ENCODE peak calls at places on chromosome 4, in four cellular contexts. One of them, this sample, is unnamed.

GRCh38 chr4:113086172-113086695 is 36.8 kb downstream of the ANK2 start:
- DNase-seq in ovary: no peak
- DNase-seq in sigmoid colon: no peak
- DNase-seq in transverse colon: no peak
- DNase-seq in this sample: no peak

GRCh38 chr4:8637456-8637984 is 45.0 kb downstream of the CPZ start:
- DNase-seq in ovary: no peak
- DNase-seq in sigmoid colon: peak; percentile 49
- DNase-seq in transverse colon: no peak
- DNase-seq in this sample: no peak

GRCh38 chr4:87530868-87531267 is 1.7 kb upstream of the SPARCL1 start:
- DNase-seq in ovary: peak; percentile 86
- DNase-seq in sigmoid colon: peak; percentile 95
- DNase-seq in transverse colon: peak; percentile 52
- DNase-seq in this sample: peak; percentile 62

GRCh38 chr4:55475394-55476243 is 71.1 kb downstream of the CLOCK start:
- DNase-seq in ovary: no peak
- DNase-seq in sigmoid colon: no peak
- DNase-seq in transverse colon: no peak
- DNase-seq in this sample: no peak

GRCh38 chr4:657338-658030 is 16.6 kb downstream of the ATP5ME start:
- DNase-seq in ovary: no peak
- DNase-seq in sigmoid colon: peak; percentile 64
- DNase-seq in transverse colon: no peak
- DNase-seq in this sample: no peak

GRCh38 chr4:74545488-74545887 is 100.6 kb downstream of the AREG start:
- DNase-seq in ovary: no peak
- DNase-seq in sigmoid colon: no peak
- DNase-seq in transverse colon: no peak
- DNase-seq in this sample: peak; percentile 5

GRCh38 chr4:55866973-55867574 is 13.6 kb downstream of the EXOC1 start:
- DNase-seq in ovary: no peak
- DNase-seq in sigmoid colon: no peak
- DNase-seq in transverse colon: no peak
- DNase-seq in this sample: no peak

GRCh38 chr4:20520901-20521300 is 179.4 kb upstream of the PACRGL start:
- DNase-seq in ovary: no peak
- DNase-seq in sigmoid colon: no peak
- DNase-seq in transverse colon: no peak
- DNase-seq in this sample: no peak

GRCh38 chr4:99134586-99134985 is 9.5 kb downstream of the ADH4 start:
- DNase-seq in ovary: no peak
- DNase-seq in sigmoid colon: no peak
- DNase-seq in transverse colon: no peak
- DNase-seq in this sample: no peak

GRCh38 chr4:1843852-1844251 is 12.1 kb downstream of the LETM1 start:
- DNase-seq in ovary: no peak
- DNase-seq in sigmoid colon: no peak
- DNase-seq in transverse colon: no peak
- DNase-seq in this sample: peak; percentile 56

GRCh38 chr4:10082459-10083272 is 33.9 kb downstream of the WDR1 start:
- DNase-seq in ovary: no peak
- DNase-seq in sigmoid colon: peak; percentile 55
- DNase-seq in transverse colon: peak; percentile 3
- DNase-seq in this sample: no peak

GRCh38 chr4:88162636-88163035 is 4.2 kb upstream of the ABCG2 start:
- DNase-seq in ovary: no peak
- DNase-seq in sigmoid colon: no peak
- DNase-seq in transverse colon: no peak
- DNase-seq in this sample: no peak

GRCh38 chr4:21470531-21470930 is 478.0 kb downstream of the KCNIP4 start:
- DNase-seq in ovary: no peak
- DNase-seq in sigmoid colon: no peak
- DNase-seq in transverse colon: no peak
- DNase-seq in this sample: no peak

GRCh38 chr4:71025654-71026053 is 32.2 kb downstream of the DCK start:
- DNase-seq in ovary: no peak
- DNase-seq in sigmoid colon: no peak
- DNase-seq in transverse colon: no peak
- DNase-seq in this sample: no peak
- H3K4me3 ChIP-seq in ovary: no peak overlapping the region
- H3K4me3 ChIP-seq in sigmoid colon: no peak overlapping the region
- H3K4me3 ChIP-seq in transverse colon: no peak overlapping the region
- H3K4me3 ChIP-seq in this sample: no peak overlapping the region

GRCh38 chr4:118758293-118758692 is 73.1 kb downstream of the METTL14 start:
- DNase-seq in ovary: no peak
- DNase-seq in sigmoid colon: no peak
- DNase-seq in transverse colon: no peak
- DNase-seq in this sample: no peak
- H3K4me1 ChIP-seq in ovary: peaks cover 19% of the 10 kb centered on the region
- H3K4me1 ChIP-seq in sigmoid colon: peaks cover 98% of the 10 kb centered on the region
- H3K4me1 ChIP-seq in transverse colon: peaks cover 25% of the 10 kb centered on the region
- H3K4me1 ChIP-seq in this sample: peaks cover 26% of the 10 kb centered on the region

GRCh38 chr4:92994727-92995126 is 691.0 kb downstream of the GRID2 start:
- DNase-seq in ovary: no peak
- DNase-seq in sigmoid colon: no peak
- DNase-seq in transverse colon: no peak
- DNase-seq in this sample: no peak

GRCh38 chr4:93000914-93001313 is 697.1 kb downstream of the GRID2 start:
- DNase-seq in ovary: no peak
- DNase-seq in sigmoid colon: no peak
- DNase-seq in transverse colon: no peak
- DNase-seq in this sample: no peak

GRCh38 chr4:93002240-93002639 is 698.5 kb downstream of the GRID2 start:
- DNase-seq in ovary: no peak
- DNase-seq in sigmoid colon: no peak
- DNase-seq in transverse colon: no peak
- DNase-seq in this sample: no peak

GRCh38 chr4:92996533-92996932 is 692.8 kb downstream of the GRID2 start:
- DNase-seq in ovary: no peak
- DNase-seq in sigmoid colon: no peak
- DNase-seq in transverse colon: no peak
- DNase-seq in this sample: no peak
- TF ChIP-seq EP300 in ovary: no peak
- TF ChIP-seq EP300 in sigmoid colon: no peak
- TF ChIP-seq EP300 in transverse colon: no peak
- TF ChIP-seq EP300 in this sample: no peak

DNA sequence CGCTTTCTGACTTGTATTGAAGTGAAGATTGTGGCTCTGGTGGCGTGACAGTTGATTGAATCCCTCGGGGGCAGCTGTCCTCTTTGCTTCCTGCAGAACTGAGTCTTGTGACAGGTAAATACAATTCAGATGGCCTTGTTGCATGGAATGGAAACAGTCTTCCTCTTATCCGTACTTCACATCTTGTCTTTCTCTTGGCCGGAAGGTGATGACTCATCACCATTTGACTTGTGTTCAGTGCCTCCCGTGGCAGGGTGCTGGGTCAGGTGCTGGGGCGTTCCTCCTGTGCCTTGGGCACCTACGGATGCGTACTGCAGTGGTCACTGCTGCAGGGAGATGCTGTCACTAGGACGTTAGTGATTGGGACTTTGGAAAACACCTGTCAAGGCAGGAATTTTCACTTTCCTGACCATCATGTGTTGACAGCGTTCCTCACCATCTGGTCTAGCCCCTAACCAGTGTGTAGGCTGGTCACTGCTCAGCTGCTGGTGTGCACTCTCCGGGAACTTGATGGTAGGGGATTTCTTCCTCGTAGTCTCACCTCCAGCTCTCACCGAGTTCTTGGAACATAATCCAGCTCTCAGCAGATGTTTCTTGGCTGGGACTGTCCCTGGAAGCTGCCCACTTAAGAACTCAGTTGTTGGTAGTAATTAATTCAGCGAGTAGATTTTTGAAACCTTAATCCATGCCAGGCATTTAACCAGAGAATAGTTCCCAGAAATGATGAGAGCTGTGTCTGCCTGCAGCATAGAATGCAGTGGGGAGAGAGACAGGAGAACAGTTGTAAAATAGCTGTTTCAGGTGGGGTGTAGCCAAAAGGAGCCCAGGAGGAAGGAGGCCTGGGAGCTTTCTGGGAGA is 7.2 kb downstream of the TBC1D14 start:
- DNase-seq in ovary: no peak
- DNase-seq in sigmoid colon: peak; percentile 77
- DNase-seq in transverse colon: peak; percentile 80
- DNase-seq in this sample: no peak
- H3K4me3 ChIP-seq in ovary: no peak overlapping the region
- H3K4me3 ChIP-seq in sigmoid colon: peak overlapping the region; percentile 12
- H3K4me3 ChIP-seq in transverse colon: no peak overlapping the region
- H3K4me3 ChIP-seq in this sample: no peak overlapping the region

GRCh38 chr4:17577660-17578481 is 873 bp downstream of the LAP3 start:
- DNase-seq in ovary: peak; percentile 39
- DNase-seq in sigmoid colon: peak; percentile 83
- DNase-seq in transverse colon: peak; percentile 57
- DNase-seq in this sample: no peak

GRCh38 chr4:17576932-17577659 is at the start of gene LAP3:
- DNase-seq in ovary: peak; percentile 96
- DNase-seq in sigmoid colon: peak; percentile 99
- DNase-seq in transverse colon: peak; percentile 99
- DNase-seq in this sample: peak; percentile 100

GRCh38 chr4:17578482-17578891 is 1.5 kb downstream of the LAP3 start:
- DNase-seq in ovary: no peak
- DNase-seq in sigmoid colon: no peak
- DNase-seq in transverse colon: no peak
- DNase-seq in this sample: peak; percentile 8

DNA sequence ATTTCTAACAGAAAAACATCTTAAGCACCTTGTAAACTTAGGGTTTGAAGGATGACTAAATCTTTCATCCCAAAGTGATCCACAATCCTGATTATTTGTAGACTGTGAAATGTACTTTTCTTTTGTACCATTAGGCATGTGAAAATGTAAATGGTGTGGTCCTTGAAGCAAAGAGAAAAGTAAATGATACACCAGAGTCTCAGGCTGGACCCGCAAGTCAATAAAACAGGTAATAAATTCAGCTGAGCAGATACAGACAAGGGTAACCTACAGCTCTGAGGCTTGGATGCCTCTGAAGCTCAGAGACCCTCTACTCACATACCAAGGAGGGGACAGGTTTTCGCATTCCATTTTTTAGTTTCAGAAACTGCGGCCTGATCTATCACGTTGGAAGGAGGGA is 2.8 kb upstream of the LAP3 start:
- DNase-seq in ovary: no peak
- DNase-seq in sigmoid colon: no peak
- DNase-seq in transverse colon: no peak
- DNase-seq in this sample: no peak
- H3K4me1 ChIP-seq in ovary: peaks cover 5% of the 10 kb centered on the region
- H3K4me1 ChIP-seq in sigmoid colon: peaks cover 20% of the 10 kb centered on the region
- H3K4me1 ChIP-seq in transverse colon: peaks cover 12% of the 10 kb centered on the region
- H3K4me1 ChIP-seq in this sample: peaks cover 6% of the 10 kb centered on the region

GRCh38 chr4:30912098-30912719 is 192.0 kb downstream of the PCDH7 start:
- DNase-seq in ovary: no peak
- DNase-seq in sigmoid colon: no peak
- DNase-seq in transverse colon: no peak
- DNase-seq in this sample: no peak
- TF ChIP-seq EP300 in ovary: no peak
- TF ChIP-seq EP300 in sigmoid colon: no peak
- TF ChIP-seq EP300 in transverse colon: no peak
- TF ChIP-seq EP300 in this sample: no peak

GRCh38 chr4:42638276-42638675 is 18.6 kb downstream of the ATP8A1 start:
- DNase-seq in ovary: no peak
- DNase-seq in sigmoid colon: no peak
- DNase-seq in transverse colon: no peak
- DNase-seq in this sample: no peak
- H3K4me3 ChIP-seq in ovary: no peak overlapping the region
- H3K4me3 ChIP-seq in sigmoid colon: no peak overlapping the region
- H3K4me3 ChIP-seq in transverse colon: no peak overlapping the region
- H3K4me3 ChIP-seq in this sample: no peak overlapping the region

GRCh38 chr4:137531951-137532868 is at the start of gene PCDH18:
- DNase-seq in ovary: peak; percentile 97
- DNase-seq in sigmoid colon: peak; percentile 97
- DNase-seq in transverse colon: peak; percentile 74
- DNase-seq in this sample: peak; percentile 88
- H3K4me1 ChIP-seq in ovary: peaks cover 2% of the 10 kb centered on the region
- H3K4me1 ChIP-seq in sigmoid colon: peaks cover 17% of the 10 kb centered on the region
- H3K4me1 ChIP-seq in transverse colon: no peaks in the 10 kb centered on the region
- H3K4me1 ChIP-seq in this sample: peaks cover 5% of the 10 kb centered on the region

DNA sequence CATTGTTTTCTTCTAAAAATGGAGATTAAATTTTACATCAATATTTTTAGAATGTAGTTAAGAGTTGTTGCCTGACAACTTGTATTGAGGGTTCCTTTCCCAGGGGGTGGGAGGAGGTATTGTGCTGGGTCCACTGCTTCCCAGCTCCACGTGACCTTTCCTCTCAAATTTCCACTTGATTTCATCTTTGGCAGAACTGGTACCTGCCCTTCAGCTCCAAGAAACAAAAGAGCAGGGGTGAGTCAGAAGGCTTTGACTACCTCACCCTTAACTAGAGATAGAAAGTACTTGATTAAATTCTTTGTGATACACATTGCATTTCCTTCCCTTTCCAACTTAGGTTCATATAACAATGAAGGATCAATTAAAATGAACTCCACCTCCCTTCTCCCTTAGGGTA is 19.7 kb downstream of the TRIM2 start:
- DNase-seq in ovary: no peak
- DNase-seq in sigmoid colon: no peak
- DNase-seq in transverse colon: no peak
- DNase-seq in this sample: no peak
- TF ChIP-seq EP300 in ovary: no peak
- TF ChIP-seq EP300 in sigmoid colon: no peak
- TF ChIP-seq EP300 in transverse colon: no peak
- TF ChIP-seq EP300 in this sample: no peak